ENCODE peak calls at places on chromosomes 16 and 17, in five cellular contexts. M, I, E, N and J are unnamed samples.

GRCh38 chr17:56810286-56810781 is 23.4 kb downstream of the C17orf67 start:
- DNase-seq in E (no peak), I (no peak), N (no peak), M (no peak), J (no peak)

GRCh38 chr17:78781339-78782304 is at the start of gene CYTH1:
- DNase-seq in M (peak; percentile 44), N (peak; percentile 68), I (peak; percentile 67), E (peak; percentile 45), J (peak; percentile 87)

GRCh38 chr17:66667491-66668030 is 167.4 kb upstream of the CACNG5 start:
- DNase-seq in N (no peak), E (no peak), M (no peak), I (no peak), J (no peak)

GRCh38 chr17:74704536-74704935 is 8.2 kb downstream of the CD300LF start:
- DNase-seq in N (no peak), E (no peak), M (no peak), I (no peak), J (no peak)

GRCh38 chr17:72666519-72666874 is 426.0 kb downstream of the SLC39A11 start:
- DNase-seq in M (no peak), N (no peak), E (no peak), I (no peak), J (no peak)

GRCh38 chr17:45168991-45169752 is 7.5 kb downstream of the HEXIM2 start:
- DNase-seq in N (no peak), E (no peak), M (no peak), I (peak; percentile 90), J (no peak)

GRCh38 chr17:8375738-8376259 is 705 bp downstream of the KRABD2 start:
- DNase-seq in I (no peak), N (peak; percentile 54), M (no peak), E (no peak), J (peak; percentile 88)

GRCh38 chr16:69839798-69840409 is 77.8 kb downstream of the WWP2 start:
- DNase-seq in E (no peak), I (no peak), M (no peak), N (no peak), J (no peak)

GRCh38 chr16:2027024-2028010 is 615 bp downstream of the NHERF2 start:
- DNase-seq in M (peak; percentile 7), E (peak; percentile 43), I (no peak), N (no peak), J (peak; percentile 97)
- H2AFZ ChIP-seq in M (no peak overlapping the region), E (peak overlapping the region; percentile 48), I (no peak overlapping the region), N (peak overlapping the region; percentile 52), J (no peak overlapping the region)

DNA sequence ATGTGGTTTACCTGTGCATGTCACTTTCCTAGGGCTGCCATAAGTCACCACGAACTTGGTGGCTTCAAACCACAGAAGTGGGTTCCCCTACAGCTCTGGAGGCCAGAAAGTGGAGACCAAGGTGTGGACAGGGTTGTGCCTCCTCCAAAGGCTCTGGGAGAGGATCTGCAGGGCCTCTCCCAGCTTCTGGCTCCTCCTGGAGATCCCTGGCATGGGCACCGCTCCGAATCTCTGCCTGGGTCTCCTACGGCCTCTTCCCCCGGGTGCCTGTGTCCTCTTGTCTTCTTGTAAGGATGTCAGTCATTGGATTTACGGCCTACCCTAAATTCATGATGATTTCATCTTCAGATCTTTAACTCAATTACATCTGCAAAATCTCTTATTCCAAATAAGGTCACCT is 2.5 kb upstream of the SRRM2 start:
- DNase-seq in N (no peak), I (no peak), M (no peak), E (no peak), J (peak; percentile 44)
- H3K27ac ChIP-seq in N (no peak overlapping the region), I (no peak overlapping the region), M (no peak overlapping the region), E (no peak overlapping the region), J (no peak overlapping the region)

GRCh38 chr16:55703003-55704001 is 47.5 kb downstream of the SLC6A2 start:
- DNase-seq in E (peak; percentile 61), I (no peak), M (peak; percentile 64), N (peak; percentile 76), J (no peak)

GRCh38 chr16:55701442-55702319 is 45.9 kb downstream of the SLC6A2 start:
- DNase-seq in N (peak; percentile 72), I (peak; percentile 76), E (peak; percentile 57), M (peak; percentile 48), J (no peak)

GRCh38 chr16:55700067-55700466 is 44.3 kb downstream of the SLC6A2 start:
- DNase-seq in M (no peak), N (no peak), E (no peak), I (no peak), J (no peak)

GRCh38 chr16:55699616-55700015 is 43.8 kb downstream of the SLC6A2 start:
- DNase-seq in N (no peak), M (no peak), E (no peak), I (no peak), J (no peak)

GRCh38 chr16:55700961-55701360 is 45.2 kb downstream of the SLC6A2 start:
- DNase-seq in I (no peak), E (no peak), M (no peak), N (no peak), J (no peak)
- H3K4me2 ChIP-seq in I (no peak overlapping the region), E (no peak overlapping the region), M (no peak overlapping the region), N (no peak overlapping the region), J (no peak overlapping the region)

DNA sequence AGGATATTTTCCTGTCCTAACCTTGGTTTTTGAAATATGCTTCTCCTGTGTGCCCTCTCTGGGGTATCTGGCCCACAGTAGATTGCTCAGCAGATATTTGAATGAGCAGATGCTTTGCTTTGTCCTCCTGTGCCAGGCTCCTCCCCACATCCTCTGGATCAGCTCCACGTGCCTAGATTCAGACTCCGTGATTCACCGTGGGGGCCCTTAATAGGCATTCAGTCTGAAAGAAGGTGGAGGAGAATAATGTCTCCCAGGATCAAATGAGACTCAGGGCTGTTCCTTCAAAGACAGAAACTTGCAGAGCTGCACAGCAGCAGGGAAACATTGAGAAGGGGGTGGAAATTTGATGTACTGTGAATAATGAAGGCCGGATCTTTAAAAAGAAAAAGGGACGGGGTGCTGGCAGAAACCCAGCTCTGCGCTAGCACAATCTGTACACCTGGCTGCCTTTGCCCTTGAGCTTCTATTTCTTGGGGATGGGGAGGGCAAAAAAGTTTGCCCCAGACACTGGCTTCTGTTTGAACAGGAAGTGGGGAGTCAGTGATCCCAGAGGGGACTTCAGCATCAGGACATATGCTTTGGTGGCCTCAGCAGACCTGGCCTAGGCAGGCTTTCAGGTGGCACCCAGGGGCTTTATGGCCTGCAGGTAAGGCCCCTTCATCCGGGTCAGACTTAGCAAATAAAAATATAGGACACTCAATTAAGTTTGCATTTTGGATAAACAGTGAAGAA is 15.9 kb upstream of the SLC12A3 start:
- DNase-seq in E (peak; percentile 64), M (no peak), N (no peak), I (no peak), J (peak; percentile 87)
- H2AFZ ChIP-seq in E (peak overlapping the region; percentile 18), M (no peak overlapping the region), N (no peak overlapping the region), I (no peak overlapping the region), J (no peak overlapping the region)